ENCODE peak calls at places on chromosomes 2 and 18, in ten cellular contexts. One of them, this sample, is unnamed.

GRCh38 chr2:105141099-105141614 is 100.4 kb upstream of the GPR45 start:
- DNase-seq in myocyte: no peak
- DNase-seq in stimulated activated CD8-positive, alpha-beta memory T cell treated with anti-CD3 and anti-CD28 coated beads, Interleukin-12 subunit alpha, Interleukin-12 subunit beta, amount 100 ng/mL, for 4 hours: no peak
- DNase-seq in amniotic stem cell: no peak
- DNase-seq in MV-4-11: peak; percentile 11
- DNase-seq in GM03348: no peak
- DNase-seq in cerebellum: no peak
- DNase-seq in cardiac septum: no peak
- DNase-seq in GDM1: no peak
- DNase-seq in stimulated activated CD4-positive, alpha-beta T cell treated with anti-CD3 and anti-CD28 coated beads, Interleukin-2, amount 100 ng/mL, for 48 hours: no peak
- DNase-seq in this sample: no peak

GRCh38 chr2:878245-878930 is 72.3 kb upstream of the SNTG2 start:
- DNase-seq in myocyte: no peak
- DNase-seq in stimulated activated CD8-positive, alpha-beta memory T cell treated with anti-CD3 and anti-CD28 coated beads, Interleukin-12 subunit alpha, Interleukin-12 subunit beta, amount 100 ng/mL, for 4 hours: no peak
- DNase-seq in amniotic stem cell: no peak
- DNase-seq in MV-4-11: no peak
- DNase-seq in GM03348: no peak
- DNase-seq in cerebellum: no peak
- DNase-seq in cardiac septum: no peak
- DNase-seq in GDM1: no peak
- DNase-seq in stimulated activated CD4-positive, alpha-beta T cell treated with anti-CD3 and anti-CD28 coated beads, Interleukin-2, amount 100 ng/mL, for 48 hours: no peak
- DNase-seq in this sample: no peak

GRCh38 chr2:144274131-144274530 is 245.8 kb downstream of the ZEB2 start:
- DNase-seq in myocyte: no peak
- DNase-seq in stimulated activated CD8-positive, alpha-beta memory T cell treated with anti-CD3 and anti-CD28 coated beads, Interleukin-12 subunit alpha, Interleukin-12 subunit beta, amount 100 ng/mL, for 4 hours: no peak
- DNase-seq in amniotic stem cell: no peak
- DNase-seq in MV-4-11: no peak
- DNase-seq in GM03348: no peak
- DNase-seq in cerebellum: no peak
- DNase-seq in cardiac septum: no peak
- DNase-seq in GDM1: no peak
- DNase-seq in stimulated activated CD4-positive, alpha-beta T cell treated with anti-CD3 and anti-CD28 coated beads, Interleukin-2, amount 100 ng/mL, for 48 hours: no peak
- DNase-seq in this sample: no peak

GRCh38 chr18:9612989-9613388 is 1.4 kb downstream of the PPP4R1 start:
- DNase-seq in myocyte: no peak
- DNase-seq in stimulated activated CD8-positive, alpha-beta memory T cell treated with anti-CD3 and anti-CD28 coated beads, Interleukin-12 subunit alpha, Interleukin-12 subunit beta, amount 100 ng/mL, for 4 hours: no peak
- DNase-seq in amniotic stem cell: no peak
- DNase-seq in MV-4-11: no peak
- DNase-seq in GM03348: no peak
- DNase-seq in cerebellum: no peak
- DNase-seq in cardiac septum: no peak
- DNase-seq in GDM1: no peak
- DNase-seq in stimulated activated CD4-positive, alpha-beta T cell treated with anti-CD3 and anti-CD28 coated beads, Interleukin-2, amount 100 ng/mL, for 48 hours: no peak
- DNase-seq in this sample: no peak

GRCh38 chr18:57859314-57859713 is 56.2 kb upstream of the ATP8B1 start:
- DNase-seq in myocyte: peak; percentile 23
- DNase-seq in stimulated activated CD8-positive, alpha-beta memory T cell treated with anti-CD3 and anti-CD28 coated beads, Interleukin-12 subunit alpha, Interleukin-12 subunit beta, amount 100 ng/mL, for 4 hours: no peak
- DNase-seq in amniotic stem cell: no peak
- DNase-seq in MV-4-11: peak; percentile 7
- DNase-seq in GM03348: no peak
- DNase-seq in cerebellum: no peak
- DNase-seq in cardiac septum: no peak
- DNase-seq in GDM1: no peak
- DNase-seq in stimulated activated CD4-positive, alpha-beta T cell treated with anti-CD3 and anti-CD28 coated beads, Interleukin-2, amount 100 ng/mL, for 48 hours: no peak
- DNase-seq in this sample: no peak

GRCh38 chr2:44242929-44243328 is 32.4 kb upstream of the SLC3A1 start:
- DNase-seq in myocyte: no peak
- DNase-seq in stimulated activated CD8-positive, alpha-beta memory T cell treated with anti-CD3 and anti-CD28 coated beads, Interleukin-12 subunit alpha, Interleukin-12 subunit beta, amount 100 ng/mL, for 4 hours: no peak
- DNase-seq in amniotic stem cell: no peak
- DNase-seq in MV-4-11: no peak
- DNase-seq in GM03348: no peak
- DNase-seq in cerebellum: no peak
- DNase-seq in cardiac septum: no peak
- DNase-seq in GDM1: no peak
- DNase-seq in stimulated activated CD4-positive, alpha-beta T cell treated with anti-CD3 and anti-CD28 coated beads, Interleukin-2, amount 100 ng/mL, for 48 hours: no peak
- DNase-seq in this sample: no peak

GRCh38 chr2:175840261-175840660 is 161.8 kb downstream of the LNPK start:
- DNase-seq in myocyte: peak; percentile 12
- DNase-seq in stimulated activated CD8-positive, alpha-beta memory T cell treated with anti-CD3 and anti-CD28 coated beads, Interleukin-12 subunit alpha, Interleukin-12 subunit beta, amount 100 ng/mL, for 4 hours: no peak
- DNase-seq in amniotic stem cell: no peak
- DNase-seq in MV-4-11: no peak
- DNase-seq in GM03348: no peak
- DNase-seq in cerebellum: no peak
- DNase-seq in cardiac septum: no peak
- DNase-seq in GDM1: no peak
- DNase-seq in stimulated activated CD4-positive, alpha-beta T cell treated with anti-CD3 and anti-CD28 coated beads, Interleukin-2, amount 100 ng/mL, for 48 hours: no peak
- DNase-seq in this sample: no peak

GRCh38 chr2:161995553-161996016 is 78.4 kb downstream of the DPP4 start:
- DNase-seq in myocyte: no peak
- DNase-seq in stimulated activated CD8-positive, alpha-beta memory T cell treated with anti-CD3 and anti-CD28 coated beads, Interleukin-12 subunit alpha, Interleukin-12 subunit beta, amount 100 ng/mL, for 4 hours: no peak
- DNase-seq in amniotic stem cell: no peak
- DNase-seq in MV-4-11: no peak
- DNase-seq in GM03348: no peak
- DNase-seq in cerebellum: no peak
- DNase-seq in cardiac septum: no peak
- DNase-seq in GDM1: no peak
- DNase-seq in stimulated activated CD4-positive, alpha-beta T cell treated with anti-CD3 and anti-CD28 coated beads, Interleukin-2, amount 100 ng/mL, for 48 hours: no peak
- DNase-seq in this sample: no peak

This sample was measured in posterior vena cava.